ENCODE peak calls at places on chromosomes 7 and 10, in seven cellular contexts. K is IMR-90, L is neural progenitor cell, Q is HepG2, E is HCT116, Y is PC-3, D is colonic mucosa. H is an unnamed sample. For H3K4me1, the result is how much of the 10 kb centered on the place peaks cover.

GRCh38 chr7:140867467-140868314 is 57.0 kb downstream of the BRAF start:
- DNase-seq in Y (no peak), E (no peak), L (no peak), D (no peak), K (no peak), Q (no peak), H (no peak)

GRCh38 chr10:76973515-76974289 is 663.9 kb downstream of the KCNMA1 start:
- DNase-seq in E (no peak), Q (no peak), D (no peak), Y (peak), L (no peak), K (peak), H (no peak)

GRCh38 chr10:70331486-70332268 is 47.9 kb upstream of the NPFFR1 start:
- DNase-seq in D (peak), E (peak), L (no peak), Y (peak), K (peak), Q (peak), H (no peak)

GRCh38 chr7:142587578-142588191 is 161.6 kb upstream of the PRSS1 start:
- DNase-seq in K (peak), D (peak), Y (peak), E (peak), L (peak), Q (peak), H (peak)

GRCh38 chr10:104049497-104050250 is 36.0 kb downstream of the COL17A1 start:
- DNase-seq in K (peak), D (peak), Y (peak), Q (no peak), L (no peak), E (peak), H (no peak)

GRCh38 chr7:50140688-50141087 is 47.6 kb upstream of the ZPBP start:
- DNase-seq in K (no peak), D (no peak), E (no peak), Q (no peak), L (no peak), Y (no peak), H (no peak)

GRCh38 chr7:305410-306151 is 15.6 kb downstream of the FOXL3 start:
- DNase-seq in Y (no peak), L (no peak), D (no peak), K (no peak), E (no peak), Q (no peak), H (no peak)

GRCh38 chr10:114761205-114762193 is 60.1 kb upstream of the FHIP2A start:
- DNase-seq in Y (no peak), D (no peak), Q (no peak), E (no peak), K (no peak), L (no peak), H (no peak)

GRCh38 chr10:68121862-68122261 is 12.6 kb downstream of the MYPN start:
- DNase-seq in L (no peak), K (no peak), D (no peak), E (no peak), Q (no peak), Y (no peak), H (no peak)

GRCh38 chr7:139116999-139117398 is 7.5 kb upstream of the ZC3HAV1 start:
- DNase-seq in Q (peak), K (no peak), E (no peak), D (no peak), Y (peak), L (no peak), H (no peak)

DNA sequence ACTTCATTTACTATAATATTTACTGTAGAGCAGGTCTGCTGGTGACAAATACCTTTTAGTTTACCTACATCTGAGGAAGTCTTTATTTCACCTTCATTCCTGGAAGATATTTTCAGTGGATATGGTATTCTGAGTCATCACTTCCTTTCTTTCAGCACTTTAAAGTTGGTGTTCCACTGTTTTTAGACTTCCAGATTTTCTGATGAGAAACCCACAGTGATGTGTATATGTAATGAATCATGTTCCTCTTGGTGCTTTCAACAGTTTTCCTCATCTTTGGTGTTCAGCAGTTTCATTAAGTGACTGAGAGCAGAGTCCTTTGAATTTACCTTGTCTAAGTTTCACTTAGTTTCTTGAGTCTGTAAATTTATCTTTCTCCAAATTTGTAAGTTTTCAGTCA is 36.4 kb downstream of the COPG2 start:
- DNase-seq in Y (peak), L (no peak), D (no peak), E (peak), Q (peak), K (peak), H (no peak)
- H3K9ac ChIP-seq in Y (no peak), L (no peak), D (no peak), E (no peak), Q (no peak), K (no peak), H (no peak)

GRCh38 chr7:16758634-16759602 is 5.4 kb downstream of the TSPAN13 start:
- DNase-seq in D (no peak), E (no peak), K (no peak), Q (no peak), Y (no peak), L (no peak), H (no peak)

GRCh38 chr7:16753932-16754571 is 497 bp downstream of the TSPAN13 start:
- DNase-seq in K (peak), L (peak), Y (peak), E (no peak), Q (peak), D (peak), H (no peak)

GRCh38 chr7:16754869-16755317 is 1.3 kb downstream of the TSPAN13 start:
- DNase-seq in K (no peak), E (no peak), Y (peak), Q (no peak), D (peak), L (no peak), H (no peak)

GRCh38 chr7:16753102-16753931 is at the start of gene TSPAN13:
- DNase-seq in K (peak), L (peak), Y (peak), Q (peak), D (peak), E (peak), H (no peak)

DNA sequence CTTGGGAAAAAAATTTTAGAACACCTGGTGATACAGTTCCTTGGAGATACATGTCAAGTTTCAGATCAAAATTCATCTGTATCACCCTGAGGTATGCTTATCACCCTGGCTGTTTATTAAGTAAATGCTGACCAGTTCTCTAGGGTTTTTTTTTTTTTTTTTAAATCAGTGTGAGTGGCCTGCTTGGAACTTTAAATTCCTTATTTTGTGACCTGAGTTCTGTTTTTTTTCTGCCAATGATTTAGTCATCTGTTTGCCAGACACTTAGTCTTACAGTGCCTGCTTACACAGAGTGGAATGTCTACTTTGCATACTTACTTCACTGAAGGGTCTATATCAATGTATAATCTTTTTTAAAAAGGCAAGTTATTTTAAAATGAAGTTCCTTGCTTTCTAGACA is 1.8 kb downstream of the TSPAN13 start:
- DNase-seq in Y (peak), D (no peak), Q (no peak), E (no peak), L (no peak), K (peak), H (no peak)
- H3K4me1 ChIP-seq in Y (under half), D (under half), Q (under half), E (under half), L (under half), K (under half), H (under half)

GRCh38 chr7:73971701-73972341 is 56.2 kb upstream of the ELN start:
- DNase-seq in Y (peak), E (peak), D (peak), K (no peak), Q (no peak), L (no peak), H (no peak)
- TF ChIP-seq CTCF in Y (peak), E (peak), D (no peak), K (no peak), Q (no peak), L (peak), H (peak)

GRCh38 chr10:91033536-91033935 is 112.6 kb upstream of the ANKRD1 start:
- DNase-seq in Y (no peak), K (no peak), L (no peak), Q (no peak), E (no peak), D (no peak), H (no peak)
- H3K9ac ChIP-seq in Y (no peak), K (no peak), L (no peak), Q (no peak), E (no peak), D (no peak), H (peak)

H was measured in DND-41.